ENCODE peak calls at places on chromosomes 11 and 22, in ten cellular contexts. D, E, H, B, T, Q, Z, U, J and X are unnamed samples.

GRCh38 chr11:102390667-102391449 is 43.8 kb downstream of the BIRC2 start:
- DNase-seq in D (peak; percentile 68), E (peak; percentile 73), H (peak; percentile 80), B (peak; percentile 73), T (peak; percentile 44), Q (peak; percentile 60), Z (peak; percentile 64), U (peak; percentile 77), J (peak; percentile 82), X (peak; percentile 86)

GRCh38 chr11:79212711-79213110 is 228.1 kb downstream of the TENM4 start:
- DNase-seq in D (peak; percentile 48), E (no peak), H (peak; percentile 96), B (no peak), T (no peak), Q (no peak), Z (no peak), U (peak; percentile 64), J (no peak), X (no peak)

GRCh38 chr22:32736746-32737145 is 64.8 kb upstream of the TIMP3 start:
- DNase-seq in D (no peak), E (no peak), H (no peak), B (no peak), T (no peak), Q (no peak), Z (no peak), U (no peak), J (no peak), X (no peak)

GRCh38 chr11:17294033-17294432 is 17.5 kb downstream of the NUCB2 start:
- DNase-seq in D (no peak), E (no peak), H (no peak), B (no peak), T (no peak), Q (no peak), Z (no peak), U (no peak), J (no peak), X (no peak)

GRCh38 chr11:76799061-76799804 is 16.1 kb downstream of the TSKU start:
- DNase-seq in D (peak; percentile 92), E (peak; percentile 88), H (no peak), B (peak; percentile 89), T (peak; percentile 70), Q (no peak), Z (peak; percentile 90), U (peak; percentile 45), J (peak; percentile 89), X (peak; percentile 95)

GRCh38 chr11:106969660-106970059 is 48.6 kb downstream of the GUCY1A2 start:
- DNase-seq in D (no peak), E (no peak), H (no peak), B (no peak), T (no peak), Q (no peak), Z (no peak), U (no peak), J (no peak), X (no peak)

GRCh38 chr22:23801886-23802377 is 15.2 kb downstream of the SMARCB1 start:
- DNase-seq in D (no peak), E (no peak), H (no peak), B (no peak), T (no peak), Q (no peak), Z (no peak), U (no peak), J (no peak), X (no peak)

GRCh38 chr22:39665229-39665628 is 94.7 kb downstream of the CACNA1I start:
- DNase-seq in D (no peak), E (no peak), H (no peak), B (no peak), T (no peak), Q (no peak), Z (no peak), U (no peak), J (no peak), X (no peak)